ENCODE peak calls at places on chromosome 5, in ten cellular contexts. One of them, this sample, is unnamed.

GRCh38 chr5:31197183-31197582 is 3.7 kb downstream of the CDH6 start:
- DNase-seq in bronchial epithelial cell: peak; percentile 32
- DNase-seq in CD8-positive, alpha-beta T cell: no peak
- DNase-seq in mammary epithelial cell: no peak
- DNase-seq in spleen: no peak
- DNase-seq in cardiac fibroblast: peak; percentile 65
- DNase-seq in A549: no peak
- DNase-seq in ovary: no peak
- DNase-seq in HAP-1: no peak
- DNase-seq in H1: no peak
- DNase-seq in this sample: no peak

GRCh38 chr5:1380011-1380817 is 35.3 kb upstream of the CLPTM1L start:
- DNase-seq in bronchial epithelial cell: no peak
- DNase-seq in CD8-positive, alpha-beta T cell: peak; percentile 67
- DNase-seq in mammary epithelial cell: peak; percentile 3
- DNase-seq in spleen: peak; percentile 91
- DNase-seq in cardiac fibroblast: peak; percentile 47
- DNase-seq in A549: no peak
- DNase-seq in ovary: no peak
- DNase-seq in HAP-1: peak; percentile 25
- DNase-seq in H1: peak; percentile 86
- DNase-seq in this sample: no peak

GRCh38 chr5:68292316-68292715 is 76.8 kb downstream of the PIK3R1 start:
- DNase-seq in bronchial epithelial cell: no peak
- DNase-seq in CD8-positive, alpha-beta T cell: no peak
- DNase-seq in mammary epithelial cell: no peak
- DNase-seq in spleen: no peak
- DNase-seq in cardiac fibroblast: peak; percentile 28
- DNase-seq in A549: no peak
- DNase-seq in ovary: no peak
- DNase-seq in HAP-1: no peak
- DNase-seq in H1: no peak
- DNase-seq in this sample: no peak

GRCh38 chr5:68562308-68562707 is 346.8 kb downstream of the PIK3R1 start:
- DNase-seq in bronchial epithelial cell: peak; percentile 56
- DNase-seq in CD8-positive, alpha-beta T cell: no peak
- DNase-seq in mammary epithelial cell: peak; percentile 33
- DNase-seq in spleen: no peak
- DNase-seq in cardiac fibroblast: peak; percentile 62
- DNase-seq in A549: no peak
- DNase-seq in ovary: peak; percentile 51
- DNase-seq in HAP-1: no peak
- DNase-seq in H1: no peak
- DNase-seq in this sample: no peak

GRCh38 chr5:172667786-172668735 is 27.0 kb downstream of the NEURL1B start:
- DNase-seq in bronchial epithelial cell: peak; percentile 39
- DNase-seq in CD8-positive, alpha-beta T cell: no peak
- DNase-seq in mammary epithelial cell: no peak
- DNase-seq in spleen: no peak
- DNase-seq in cardiac fibroblast: no peak
- DNase-seq in A549: no peak
- DNase-seq in ovary: no peak
- DNase-seq in HAP-1: no peak
- DNase-seq in H1: no peak
- DNase-seq in this sample: peak; percentile 51

GRCh38 chr5:109833946-109834345 is 144.2 kb downstream of the MAN2A1 start:
- DNase-seq in bronchial epithelial cell: no peak
- DNase-seq in CD8-positive, alpha-beta T cell: no peak
- DNase-seq in mammary epithelial cell: no peak
- DNase-seq in spleen: no peak
- DNase-seq in cardiac fibroblast: no peak
- DNase-seq in A549: no peak
- DNase-seq in ovary: no peak
- DNase-seq in HAP-1: no peak
- DNase-seq in H1: no peak
- DNase-seq in this sample: no peak

GRCh38 chr5:35979694-35980093 is 11.5 kb downstream of the UGT3A1 start:
- DNase-seq in bronchial epithelial cell: no peak
- DNase-seq in CD8-positive, alpha-beta T cell: no peak
- DNase-seq in mammary epithelial cell: no peak
- DNase-seq in spleen: no peak
- DNase-seq in cardiac fibroblast: no peak
- DNase-seq in A549: no peak
- DNase-seq in ovary: no peak
- DNase-seq in HAP-1: no peak
- DNase-seq in H1: no peak
- DNase-seq in this sample: no peak

GRCh38 chr5:178467261-178468195 is 122.7 kb downstream of the COL23A1 start:
- DNase-seq in bronchial epithelial cell: peak; percentile 50
- DNase-seq in CD8-positive, alpha-beta T cell: no peak
- DNase-seq in mammary epithelial cell: no peak
- DNase-seq in spleen: no peak
- DNase-seq in cardiac fibroblast: peak; percentile 35
- DNase-seq in A549: no peak
- DNase-seq in ovary: no peak
- DNase-seq in HAP-1: no peak
- DNase-seq in H1: no peak
- DNase-seq in this sample: peak; percentile 80

GRCh38 chr5:139743804-139744203 is 51.8 kb upstream of the PSD2 start:
- DNase-seq in bronchial epithelial cell: no peak
- DNase-seq in CD8-positive, alpha-beta T cell: no peak
- DNase-seq in mammary epithelial cell: no peak
- DNase-seq in spleen: no peak
- DNase-seq in cardiac fibroblast: no peak
- DNase-seq in A549: no peak
- DNase-seq in ovary: no peak
- DNase-seq in HAP-1: no peak
- DNase-seq in H1: no peak
- DNase-seq in this sample: no peak

GRCh38 chr5:174599992-174600391 is 124.4 kb upstream of the MSX2 start:
- DNase-seq in bronchial epithelial cell: no peak
- DNase-seq in CD8-positive, alpha-beta T cell: no peak
- DNase-seq in mammary epithelial cell: no peak
- DNase-seq in spleen: no peak
- DNase-seq in cardiac fibroblast: no peak
- DNase-seq in A549: no peak
- DNase-seq in ovary: no peak
- DNase-seq in HAP-1: no peak
- DNase-seq in H1: peak; percentile 55
- DNase-seq in this sample: no peak

GRCh38 chr5:61625682-61626620 is 293.9 kb downstream of the ZSWIM6 start:
- DNase-seq in bronchial epithelial cell: peak; percentile 8
- DNase-seq in CD8-positive, alpha-beta T cell: peak; percentile 11
- DNase-seq in mammary epithelial cell: no peak
- DNase-seq in spleen: peak; percentile 90
- DNase-seq in cardiac fibroblast: peak; percentile 18
- DNase-seq in A549: peak; percentile 68
- DNase-seq in ovary: peak; percentile 61
- DNase-seq in HAP-1: peak; percentile 30
- DNase-seq in H1: peak; percentile 83
- DNase-seq in this sample: peak; percentile 89

GRCh38 chr5:149452665-149453617 is 73.8 kb upstream of the IL17B start:
- DNase-seq in bronchial epithelial cell: peak; percentile 87
- DNase-seq in CD8-positive, alpha-beta T cell: no peak
- DNase-seq in mammary epithelial cell: peak; percentile 90
- DNase-seq in spleen: no peak
- DNase-seq in cardiac fibroblast: peak; percentile 98
- DNase-seq in A549: no peak
- DNase-seq in ovary: peak; percentile 61
- DNase-seq in HAP-1: no peak
- DNase-seq in H1: no peak
- DNase-seq in this sample: peak; percentile 93

GRCh38 chr5:178460174-178460573 is 130.0 kb downstream of the COL23A1 start:
- DNase-seq in bronchial epithelial cell: no peak
- DNase-seq in CD8-positive, alpha-beta T cell: no peak
- DNase-seq in mammary epithelial cell: no peak
- DNase-seq in spleen: no peak
- DNase-seq in cardiac fibroblast: no peak
- DNase-seq in A549: no peak
- DNase-seq in ovary: no peak
- DNase-seq in HAP-1: no peak
- DNase-seq in H1: no peak
- DNase-seq in this sample: no peak

GRCh38 chr5:33470544-33470943 is 29.8 kb downstream of the TARS1 start:
- DNase-seq in bronchial epithelial cell: peak; percentile 48
- DNase-seq in CD8-positive, alpha-beta T cell: no peak
- DNase-seq in mammary epithelial cell: peak; percentile 31
- DNase-seq in spleen: no peak
- DNase-seq in cardiac fibroblast: peak; percentile 81
- DNase-seq in A549: peak; percentile 18
- DNase-seq in ovary: no peak
- DNase-seq in HAP-1: peak; percentile 65
- DNase-seq in H1: no peak
- DNase-seq in this sample: no peak

GRCh38 chr5:96668725-96669124 is 6.5 kb downstream of the CAST start:
- DNase-seq in bronchial epithelial cell: no peak
- DNase-seq in CD8-positive, alpha-beta T cell: no peak
- DNase-seq in mammary epithelial cell: no peak
- DNase-seq in spleen: no peak
- DNase-seq in cardiac fibroblast: no peak
- DNase-seq in A549: no peak
- DNase-seq in ovary: no peak
- DNase-seq in HAP-1: no peak
- DNase-seq in H1: no peak
- DNase-seq in this sample: no peak

DNA sequence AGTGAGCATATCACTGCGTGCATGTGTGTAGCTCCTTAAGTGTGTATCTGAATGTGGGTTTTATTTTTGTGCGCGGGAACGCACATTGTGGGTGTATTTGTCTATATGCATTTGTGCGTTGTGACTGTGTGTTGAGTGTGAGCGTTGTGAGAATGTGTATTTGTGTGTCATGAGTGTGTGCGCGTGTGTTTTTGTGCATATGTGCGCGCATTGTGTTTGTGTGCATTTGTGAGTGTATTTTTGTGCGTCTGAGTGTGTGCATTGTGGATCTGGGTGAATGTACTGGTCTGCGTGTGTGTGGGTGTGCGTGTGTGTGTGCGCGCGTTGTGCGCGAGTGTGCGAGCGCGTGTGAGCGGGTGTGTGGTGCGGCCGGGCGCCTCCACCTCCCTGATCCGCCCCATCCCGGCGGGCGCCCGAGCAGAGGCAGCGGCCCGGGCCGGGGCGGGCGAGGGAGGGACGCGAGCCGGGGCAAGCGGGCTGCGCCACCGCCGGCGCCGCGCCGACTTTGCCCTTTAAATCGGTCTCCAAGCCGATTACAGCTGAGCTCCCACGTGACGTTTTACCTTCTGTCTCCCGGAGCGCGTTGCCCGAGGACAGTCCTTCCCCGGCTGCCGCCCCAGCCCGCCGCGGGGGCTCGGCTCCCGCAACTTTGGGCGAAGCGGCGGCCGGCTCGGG is at the start of gene RASGRF2:
- DNase-seq in bronchial epithelial cell: no peak
- DNase-seq in CD8-positive, alpha-beta T cell: peak; percentile 50
- DNase-seq in mammary epithelial cell: no peak
- DNase-seq in spleen: peak; percentile 76
- DNase-seq in cardiac fibroblast: peak; percentile 22
- DNase-seq in A549: no peak
- DNase-seq in ovary: peak; percentile 66
- DNase-seq in HAP-1: no peak
- DNase-seq in H1: peak; percentile 72
- DNase-seq in this sample: peak; percentile 65
- H3K4me3 ChIP-seq in bronchial epithelial cell: peak within 1 kb of the TSS; percentile 31
- H3K4me3 ChIP-seq in CD8-positive, alpha-beta T cell: peak within 1 kb of the TSS; percentile 81
- H3K4me3 ChIP-seq in mammary epithelial cell: peak within 1 kb of the TSS; percentile 35
- H3K4me3 ChIP-seq in spleen: peak within 1 kb of the TSS; percentile 51
- H3K4me3 ChIP-seq in cardiac fibroblast: peak within 1 kb of the TSS; percentile 29
- H3K4me3 ChIP-seq in A549: peak within 1 kb of the TSS; percentile 54
- H3K4me3 ChIP-seq in ovary: peak within 1 kb of the TSS; percentile 39
- H3K4me3 ChIP-seq in HAP-1: no peak within 1 kb of the TSS
- H3K4me3 ChIP-seq in H1: peak within 1 kb of the TSS; percentile 48
- H3K4me3 ChIP-seq in this sample: peak within 1 kb of the TSS; percentile 53

GRCh38 chr5:135490245-135491037 is 38.3 kb upstream of the TIFAB start:
- DNase-seq in bronchial epithelial cell: no peak
- DNase-seq in CD8-positive, alpha-beta T cell: no peak
- DNase-seq in mammary epithelial cell: no peak
- DNase-seq in spleen: no peak
- DNase-seq in cardiac fibroblast: peak; percentile 8
- DNase-seq in A549: no peak
- DNase-seq in ovary: no peak
- DNase-seq in HAP-1: no peak
- DNase-seq in H1: peak; percentile 75
- DNase-seq in this sample: no peak
- H3K4me3 ChIP-seq in bronchial epithelial cell: no peak overlapping the region
- H3K4me3 ChIP-seq in CD8-positive, alpha-beta T cell: no peak overlapping the region
- H3K4me3 ChIP-seq in mammary epithelial cell: no peak overlapping the region
- H3K4me3 ChIP-seq in spleen: no peak overlapping the region
- H3K4me3 ChIP-seq in cardiac fibroblast: peak overlapping the region; percentile 21
- H3K4me3 ChIP-seq in A549: no peak overlapping the region
- H3K4me3 ChIP-seq in ovary: no peak overlapping the region
- H3K4me3 ChIP-seq in HAP-1: no peak overlapping the region
- H3K4me3 ChIP-seq in H1: peak overlapping the region; percentile 32
- H3K4me3 ChIP-seq in this sample: no peak overlapping the region

DNA sequence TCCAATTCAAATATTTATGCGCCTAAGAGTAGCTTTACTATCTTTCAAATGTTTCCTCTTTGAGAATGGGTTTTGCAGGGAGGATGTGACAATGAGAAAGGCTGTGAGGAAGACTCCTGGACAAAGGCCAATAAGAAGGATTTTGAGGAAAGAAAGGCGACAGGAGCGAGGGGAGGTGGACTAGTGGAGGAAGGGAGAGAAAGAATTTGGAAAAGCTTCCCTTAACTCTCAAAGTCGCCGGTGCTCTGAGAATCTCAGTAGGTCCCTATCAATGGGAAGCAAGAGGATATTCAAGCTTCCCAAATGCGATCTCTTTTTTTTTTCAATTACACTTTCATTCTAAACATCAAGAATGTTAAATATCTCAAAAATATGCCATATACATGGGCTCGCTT is 2.8 kb upstream of the CDC20B start:
- DNase-seq in bronchial epithelial cell: no peak
- DNase-seq in CD8-positive, alpha-beta T cell: no peak
- DNase-seq in mammary epithelial cell: no peak
- DNase-seq in spleen: no peak
- DNase-seq in cardiac fibroblast: no peak
- DNase-seq in A549: no peak
- DNase-seq in ovary: no peak
- DNase-seq in HAP-1: peak; percentile 14
- DNase-seq in H1: no peak
- DNase-seq in this sample: no peak
- H3K4me3 ChIP-seq in bronchial epithelial cell: peak overlapping the region; percentile 40
- H3K4me3 ChIP-seq in CD8-positive, alpha-beta T cell: no peak overlapping the region
- H3K4me3 ChIP-seq in mammary epithelial cell: peak overlapping the region; percentile 54
- H3K4me3 ChIP-seq in spleen: no peak overlapping the region
- H3K4me3 ChIP-seq in cardiac fibroblast: no peak overlapping the region
- H3K4me3 ChIP-seq in A549: peak overlapping the region; percentile 47
- H3K4me3 ChIP-seq in ovary: no peak overlapping the region
- H3K4me3 ChIP-seq in HAP-1: no peak overlapping the region
- H3K4me3 ChIP-seq in H1: peak overlapping the region; percentile 46
- H3K4me3 ChIP-seq in this sample: peak overlapping the region; percentile 23

DNA sequence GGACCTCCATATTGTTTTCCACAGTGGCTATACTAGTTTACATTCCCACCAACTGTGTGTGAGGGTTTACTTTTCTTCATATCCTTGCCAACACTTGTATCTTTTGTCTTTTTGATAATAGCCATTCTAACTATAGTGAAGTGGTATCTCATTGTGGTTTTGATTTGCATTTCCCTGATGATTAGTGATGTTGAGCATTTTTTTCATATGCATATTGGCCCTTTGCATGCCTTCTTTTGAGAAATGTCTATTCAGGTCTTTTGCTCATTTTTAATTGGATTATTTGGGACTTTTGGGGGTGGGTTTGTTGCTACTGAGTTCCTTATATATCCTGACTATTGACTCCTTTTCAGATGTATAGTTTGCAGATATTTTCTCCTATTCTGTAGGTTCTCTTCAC is 44.4 kb downstream of the FEM1C start:
- DNase-seq in bronchial epithelial cell: no peak
- DNase-seq in CD8-positive, alpha-beta T cell: no peak
- DNase-seq in mammary epithelial cell: no peak
- DNase-seq in spleen: no peak
- DNase-seq in cardiac fibroblast: no peak
- DNase-seq in A549: no peak
- DNase-seq in ovary: no peak
- DNase-seq in HAP-1: peak; percentile 90
- DNase-seq in H1: no peak
- DNase-seq in this sample: no peak
- H3K4me3 ChIP-seq in bronchial epithelial cell: no peak overlapping the region
- H3K4me3 ChIP-seq in CD8-positive, alpha-beta T cell: no peak overlapping the region
- H3K4me3 ChIP-seq in mammary epithelial cell: no peak overlapping the region
- H3K4me3 ChIP-seq in spleen: no peak overlapping the region
- H3K4me3 ChIP-seq in cardiac fibroblast: no peak overlapping the region
- H3K4me3 ChIP-seq in A549: no peak overlapping the region
- H3K4me3 ChIP-seq in ovary: no peak overlapping the region
- H3K4me3 ChIP-seq in HAP-1: no peak overlapping the region
- H3K4me3 ChIP-seq in H1: no peak overlapping the region
- H3K4me3 ChIP-seq in this sample: no peak overlapping the region